ENCODE peak calls at places on chromosomes 13 and 19, in nine cellular contexts. D, V, U, Q, W, T, E, I and X are unnamed samples.

GRCh38 chr19:1672038-1672768 is 19.8 kb upstream of the TCF3 start:
- DNase-seq in D (no peak), V (peak; percentile 78), U (peak; percentile 65), Q (peak; percentile 30), W (no peak), T (no peak), E (no peak), I (peak; percentile 73), X (peak; percentile 73)

GRCh38 chr19:2034729-2035589 is 16.1 kb downstream of the MKNK2 start:
- DNase-seq in D (peak; percentile 85), V (peak; percentile 70), U (peak; percentile 85), Q (peak; percentile 68), W (no peak), T (no peak), E (no peak), I (peak; percentile 71), X (peak; percentile 58)

GRCh38 chr13:105969761-105970160 is 565.7 kb downstream of the EFNB2 start:
- DNase-seq in D (no peak), V (no peak), U (no peak), Q (no peak), W (no peak), T (no peak), E (no peak), I (no peak), X (no peak)

GRCh38 chr13:106286811-106287210 is 248.7 kb downstream of the EFNB2 start:
- DNase-seq in D (no peak), V (no peak), U (no peak), Q (no peak), W (no peak), T (no peak), E (no peak), I (peak; percentile 42), X (no peak)

GRCh38 chr19:14580623-14581237 is 2.2 kb upstream of the CLEC17A start:
- DNase-seq in D (no peak), V (no peak), U (no peak), Q (no peak), W (no peak), T (no peak), E (no peak), I (no peak), X (no peak)

GRCh38 chr19:19213822-19214558 is 2.2 kb downstream of the NCAN start:
- DNase-seq in D (no peak), V (no peak), U (no peak), Q (no peak), W (no peak), T (no peak), E (no peak), I (peak; percentile 42), X (no peak)

GRCh38 chr13:22235950-22236290 is 565.0 kb downstream of the FGF9 start:
- DNase-seq in D (no peak), V (no peak), U (no peak), Q (no peak), W (no peak), T (no peak), E (no peak), I (peak; percentile 58), X (no peak)

GRCh38 chr13:24348797-24349515 is 39.6 kb downstream of the C1QTNF9 start:
- DNase-seq in D (no peak), V (no peak), U (peak; percentile 68), Q (no peak), W (no peak), T (no peak), E (no peak), I (no peak), X (no peak)

GRCh38 chr19:13155472-13156284 is 5.5 kb downstream of the IER2 start:
- DNase-seq in D (peak; percentile 89), V (peak; percentile 85), U (peak; percentile 87), Q (peak; percentile 72), W (peak; percentile 82), T (peak; percentile 91), E (peak; percentile 74), I (peak; percentile 96), X (peak; percentile 87)

GRCh38 chr13:40494513-40494912 is 171.9 kb downstream of the FOXO1 start:
- DNase-seq in D (no peak), V (no peak), U (no peak), Q (no peak), W (no peak), T (no peak), E (no peak), I (no peak), X (peak; percentile 44)

GRCh38 chr13:104831823-104832222 is 1703.6 kb downstream of the EFNB2 start:
- DNase-seq in D (no peak), V (no peak), U (no peak), Q (no peak), W (no peak), T (no peak), E (no peak), I (peak; percentile 7), X (no peak)

GRCh38 chr13:72530471-72530870 is 197.0 kb downstream of the MZT1 start:
- DNase-seq in D (no peak), V (no peak), U (no peak), Q (no peak), W (no peak), T (no peak), E (no peak), I (no peak), X (no peak)

GRCh38 chr13:24075137-24075975 is 85.2 kb upstream of the SPATA13 start:
- DNase-seq in D (no peak), V (peak; percentile 59), U (no peak), Q (no peak), W (no peak), T (no peak), E (no peak), I (no peak), X (no peak)

GRCh38 chr13:29935309-29935981 is 85.0 kb upstream of the UBL3 start:
- DNase-seq in D (peak; percentile 86), V (no peak), U (peak; percentile 59), Q (peak; percentile 56), W (no peak), T (no peak), E (no peak), I (no peak), X (peak; percentile 57)

GRCh38 chr19:42283248-42284065 is 14.4 kb downstream of the CIC start:
- DNase-seq in D (peak; percentile 97), V (peak; percentile 98), U (peak; percentile 96), Q (peak; percentile 95), W (peak; percentile 97), T (peak; percentile 98), E (peak; percentile 96), I (peak; percentile 98), X (peak; percentile 98)

GRCh38 chr19:46303345-46303701 is 6.5 kb downstream of the HIF3A start:
- DNase-seq in D (no peak), V (no peak), U (no peak), Q (no peak), W (no peak), T (no peak), E (no peak), I (no peak), X (no peak)
- H3K4me1 ChIP-seq in D (no peaks in the 10 kb centered on the region), V (peaks cover 17% of the 10 kb centered on the region), U (peaks cover 65% of the 10 kb centered on the region), Q (no peaks in the 10 kb centered on the region), W (peaks cover 3% of the 10 kb centered on the region), T (peaks cover 54% of the 10 kb centered on the region), E (no peaks in the 10 kb centered on the region), I (peaks cover 31% of the 10 kb centered on the region), X (no peaks in the 10 kb centered on the region)

DNA sequence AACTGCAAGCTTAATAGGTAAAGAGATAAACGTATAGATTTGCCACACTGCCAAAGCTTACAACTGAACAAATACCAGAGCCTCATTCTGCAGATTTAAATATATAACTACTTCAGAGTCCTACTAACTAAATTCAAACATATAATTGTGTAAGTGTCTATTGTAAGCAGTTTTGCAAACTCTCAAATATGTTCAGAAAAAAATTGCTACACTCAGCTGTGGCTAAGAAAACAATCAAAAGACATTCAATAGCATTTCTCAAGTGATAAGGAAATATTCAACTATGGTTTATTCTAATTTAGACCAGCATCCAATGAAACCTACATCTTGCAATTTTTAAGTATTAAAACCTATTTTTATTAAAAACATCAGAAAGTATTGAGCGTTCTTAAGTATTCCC is 202.4 kb downstream of the KCTD12 start:
- DNase-seq in D (no peak), V (no peak), U (no peak), Q (no peak), W (no peak), T (no peak), E (no peak), I (no peak), X (no peak)
- H3K27ac ChIP-seq in D (no peak overlapping the region), V (no peak overlapping the region), U (no peak overlapping the region), Q (no peak overlapping the region), W (no peak overlapping the region), T (no peak overlapping the region), E (no peak overlapping the region), I (no peak overlapping the region), X (no peak overlapping the region)

GRCh38 chr13:100520936-100521765 is 67.4 kb downstream of the GGACT start:
- DNase-seq in D (no peak), V (no peak), U (no peak), Q (no peak), W (no peak), T (no peak), E (no peak), I (peak; percentile 67), X (no peak)
- H3K4me1 ChIP-seq in D (peaks cover 35% of the 10 kb centered on the region), V (no peaks in the 10 kb centered on the region), U (no peaks in the 10 kb centered on the region), Q (no peaks in the 10 kb centered on the region), W (no peaks in the 10 kb centered on the region), T (no peaks in the 10 kb centered on the region), E (no peaks in the 10 kb centered on the region), I (peaks cover 36% of the 10 kb centered on the region), X (peaks cover 7% of the 10 kb centered on the region)

GRCh38 chr19:10776900-10777650 is 58.9 kb downstream of the TMED1 start:
- DNase-seq in D (no peak), V (no peak), U (no peak), Q (no peak), W (no peak), T (no peak), E (no peak), I (no peak), X (no peak)
- H3K27ac ChIP-seq in D (no peak overlapping the region), V (no peak overlapping the region), U (no peak overlapping the region), Q (no peak overlapping the region), W (no peak overlapping the region), T (no peak overlapping the region), E (no peak overlapping the region), I (no peak overlapping the region), X (no peak overlapping the region)

GRCh38 chr19:47229674-47230121 is 1.3 kb downstream of the BBC3 start:
- DNase-seq in D (no peak), V (peak; percentile 57), U (no peak), Q (no peak), W (no peak), T (no peak), E (no peak), I (no peak), X (no peak)
- H3K4me1 ChIP-seq in D (peaks cover 58% of the 10 kb centered on the region), V (peaks cover 21% of the 10 kb centered on the region), U (peaks cover 47% of the 10 kb centered on the region), Q (peaks cover 38% of the 10 kb centered on the region), W (peaks cover 5% of the 10 kb centered on the region), T (peaks cover 31% of the 10 kb centered on the region), E (no peaks in the 10 kb centered on the region), I (peaks cover 23% of the 10 kb centered on the region), X (peaks cover 51% of the 10 kb centered on the region)